ENCODE peak calls at places on chromosomes 16 and 17, in seven cellular contexts. L, H, F, V, J, B and Q are unnamed samples.

GRCh38 chr17:40558651-40559015 is 6.6 kb downstream of the CCR7 start:
- DNase-seq in L (no peak), H (no peak), F (no peak), V (no peak), J (no peak), B (no peak), Q (no peak)

GRCh38 chr17:72603346-72604242 is 482.8 kb downstream of the SOX9 start:
- DNase-seq in L (no peak), H (no peak), F (no peak), V (peak; percentile 46), J (no peak), B (no peak), Q (no peak)

GRCh38 chr17:79562117-79562805 is 48.6 kb downstream of the RBFOX3 start:
- DNase-seq in L (no peak), H (no peak), F (no peak), V (no peak), J (no peak), B (no peak), Q (no peak)

GRCh38 chr17:78547035-78547434 is 30.2 kb downstream of the DNAH17 start:
- DNase-seq in L (no peak), H (no peak), F (no peak), V (no peak), J (no peak), B (no peak), Q (no peak)

GRCh38 chr16:8962393-8963009 is 1.2 kb downstream of the USP7 start:
- DNase-seq in L (peak; percentile 76), H (peak; percentile 84), F (peak; percentile 20), V (peak; percentile 95), J (no peak), B (peak; percentile 47), Q (no peak)

GRCh38 chr17:68198931-68199836 is 48.7 kb upstream of the AMZ2 start:
- DNase-seq in L (peak; percentile 52), H (peak; percentile 81), F (no peak), V (no peak), J (no peak), B (peak; percentile 27), Q (no peak)

GRCh38 chr16:66608241-66609138 is 4.0 kb downstream of the CMTM3 start:
- DNase-seq in L (peak; percentile 83), H (peak; percentile 96), F (peak; percentile 83), V (peak; percentile 88), J (peak; percentile 90), B (peak; percentile 90), Q (peak; percentile 94)

GRCh38 chr17:56810846-56811775 is 22.6 kb downstream of the C17orf67 start:
- DNase-seq in L (no peak), H (no peak), F (no peak), V (no peak), J (no peak), B (no peak), Q (no peak)

GRCh38 chr17:68456529-68457167 is 648 bp downstream of the WIPI1 start:
- DNase-seq in L (no peak), H (peak; percentile 89), F (no peak), V (peak; percentile 36), J (peak; percentile 78), B (peak; percentile 75), Q (peak; percentile 54)

GRCh38 chr17:70307430-70307829 is 138.1 kb downstream of the KCNJ2 start:
- DNase-seq in L (no peak), H (no peak), F (no peak), V (no peak), J (no peak), B (no peak), Q (no peak)

GRCh38 chr17:61335845-61336655 is 63.6 kb upstream of the TBX2 start:
- DNase-seq in L (no peak), H (no peak), F (no peak), V (no peak), J (peak; percentile 62), B (peak; percentile 30), Q (no peak)

GRCh38 chr16:87303962-87304521 is 13.2 kb downstream of the C16orf95 start:
- DNase-seq in L (no peak), H (no peak), F (no peak), V (no peak), J (no peak), B (no peak), Q (no peak)

GRCh38 chr17:28528329-28529011 is 22.3 kb downstream of the FOXN1 start:
- DNase-seq in L (no peak), H (no peak), F (no peak), V (no peak), J (no peak), B (no peak), Q (no peak)

GRCh38 chr17:75844530-75845057 is 390 bp upstream of the UNC13D start:
- DNase-seq in L (no peak), H (peak; percentile 90), F (no peak), V (no peak), J (peak; percentile 81), B (no peak), Q (no peak)

GRCh38 chr16:1057252-1057932 is 15.2 kb upstream of the SSTR5 start:
- DNase-seq in L (peak; percentile 36), H (no peak), F (peak; percentile 57), V (peak; percentile 25), J (peak; percentile 35), B (peak; percentile 36), Q (no peak)

GRCh38 chr17:8649157-8650118 is 18.9 kb upstream of the MYH10 start:
- DNase-seq in L (no peak), H (no peak), F (no peak), V (no peak), J (no peak), B (no peak), Q (no peak)

GRCh38 chr16:67396159-67396774 is 3.0 kb upstream of the TPPP3 start:
- DNase-seq in L (no peak), H (no peak), F (peak; percentile 61), V (peak; percentile 47), J (peak; percentile 57), B (peak; percentile 60), Q (peak; percentile 96)

GRCh38 chr17:58289869-58290268 is 9.1 kb upstream of the MPO start:
- DNase-seq in L (no peak), H (no peak), F (no peak), V (no peak), J (no peak), B (no peak), Q (no peak)

GRCh38 chr17:72393553-72393952 is 272.7 kb downstream of the SOX9 start:
- DNase-seq in L (no peak), H (no peak), F (no peak), V (no peak), J (no peak), B (no peak), Q (no peak)

GRCh38 chr17:17738901-17739300 is 57.6 kb downstream of the RAI1 start:
- DNase-seq in L (no peak), H (no peak), F (no peak), V (no peak), J (no peak), B (no peak), Q (no peak)

GRCh38 chr17:2138768-2139167 is 83.9 kb downstream of the HIC1 start:
- DNase-seq in L (peak; percentile 38), H (no peak), F (peak; percentile 58), V (peak; percentile 39), J (peak; percentile 59), B (no peak), Q (peak; percentile 38)

GRCh38 chr17:78268960-78269892 is 37.8 kb downstream of the TMEM235 start:
- DNase-seq in L (no peak), H (no peak), F (no peak), V (no peak), J (no peak), B (peak; percentile 55), Q (peak; percentile 47)

GRCh38 chr17:45376171-45376564 is 56.5 kb downstream of the ARHGAP27 start:
- DNase-seq in L (no peak), H (no peak), F (no peak), V (no peak), J (no peak), B (no peak), Q (no peak)

DNA sequence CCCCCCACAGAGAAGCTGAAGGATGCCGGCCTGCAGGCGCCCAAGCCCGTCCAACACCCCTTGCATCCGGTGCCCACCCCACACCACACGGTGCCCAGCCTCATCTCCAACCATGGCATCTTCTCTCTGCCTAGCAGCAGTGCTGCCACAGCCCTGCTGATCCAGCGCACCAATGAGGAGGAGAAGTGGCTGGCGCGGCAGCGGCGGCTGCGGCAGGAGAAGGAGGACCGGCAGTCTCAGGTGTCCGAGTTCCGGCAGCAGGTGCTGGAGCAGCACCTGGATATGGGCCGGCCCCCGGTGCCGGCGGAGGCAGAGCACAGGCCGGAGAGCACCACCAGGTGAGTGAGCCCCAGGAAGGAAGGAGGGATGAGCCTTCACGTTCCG is 31.5 kb downstream of the GINS2 start:
- DNase-seq in L (no peak), H (peak; percentile 71), F (no peak), V (no peak), J (no peak), B (peak; percentile 18), Q (no peak)
- H3K36me3 ChIP-seq in L (peaks cover 47% of the 10 kb centered on the region), H (peaks cover 4% of the 10 kb centered on the region), F (peaks cover 51% of the 10 kb centered on the region), V (no peaks in the 10 kb centered on the region), J (no peaks in the 10 kb centered on the region), B (no peaks in the 10 kb centered on the region), Q (peaks cover 95% of the 10 kb centered on the region)

GRCh38 chr17:64177346-64178010 is 47.5 kb upstream of the ERN1 start:
- DNase-seq in L (no peak), H (no peak), F (no peak), V (no peak), J (no peak), B (no peak), Q (no peak)
- H3K4me3 ChIP-seq in L (no peak overlapping the region), H (no peak overlapping the region), F (no peak overlapping the region), V (no peak overlapping the region), J (no peak overlapping the region), B (no peak overlapping the region), Q (no peak overlapping the region)

GRCh38 chr17:73783382-73783766 is 139.1 kb upstream of the SDK2 start:
- DNase-seq in L (no peak), H (no peak), F (no peak), V (no peak), J (no peak), B (no peak), Q (no peak)

GRCh38 chr17:73784015-73784603 is 139.9 kb upstream of the SDK2 start:
- DNase-seq in L (no peak), H (no peak), F (no peak), V (no peak), J (no peak), B (no peak), Q (no peak)

GRCh38 chr17:73786286-73786743 is 142.1 kb upstream of the SDK2 start:
- DNase-seq in L (no peak), H (no peak), F (no peak), V (no peak), J (no peak), B (no peak), Q (no peak)

GRCh38 chr17:73787036-73787720 is 142.9 kb upstream of the SDK2 start:
- DNase-seq in L (no peak), H (no peak), F (no peak), V (no peak), J (no peak), B (no peak), Q (no peak)

DNA sequence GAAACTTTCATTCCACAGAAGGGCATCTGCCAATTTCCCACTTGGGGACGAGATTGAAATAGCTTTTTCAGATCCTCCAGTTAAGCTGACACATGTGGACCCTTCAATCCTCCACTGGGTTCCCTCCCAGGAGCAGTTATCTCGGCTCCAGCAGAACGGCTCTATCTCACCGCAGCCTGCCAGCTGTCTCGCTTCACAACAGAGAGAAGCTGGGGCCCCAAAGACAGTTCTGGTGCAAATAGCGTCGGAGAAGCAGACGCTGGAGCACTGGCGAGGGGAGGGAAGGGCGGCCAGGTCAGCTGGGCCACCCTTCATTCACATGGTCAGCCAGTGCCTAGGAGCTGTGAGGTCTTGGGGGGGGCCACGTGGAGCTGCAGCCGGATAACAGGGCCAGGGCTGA is 141.2 kb upstream of the SDK2 start:
- DNase-seq in L (no peak), H (no peak), F (no peak), V (no peak), J (no peak), B (no peak), Q (no peak)
- H3K27me3 ChIP-seq in L (no peaks in the 10 kb centered on the region), H (no peaks in the 10 kb centered on the region), F (peaks cover 51% of the 10 kb centered on the region), V (peaks cover 82% of the 10 kb centered on the region), J (peaks cover 6% of the 10 kb centered on the region), B (no peaks in the 10 kb centered on the region), Q (peaks cover 10% of the 10 kb centered on the region)

GRCh38 chr16:50298591-50299507 is 32.5 kb downstream of the ADCY7 start:
- DNase-seq in L (peak; percentile 6), H (peak; percentile 49), F (no peak), V (no peak), J (no peak), B (peak; percentile 20), Q (no peak)
- H3K36me3 ChIP-seq in L (peaks cover 47% of the 10 kb centered on the region), H (no peaks in the 10 kb centered on the region), F (no peaks in the 10 kb centered on the region), V (no peaks in the 10 kb centered on the region), J (no peaks in the 10 kb centered on the region), B (no peaks in the 10 kb centered on the region), Q (peaks cover 3% of the 10 kb centered on the region)